ENCODE peak calls at places on chromosomes 13 and 19, in eight cellular contexts. K, G, F, T, N, R, C and W are unnamed samples.
A peak's percentile ranks its signal among the peaks of the same experiment; 100 is the strongest.

GRCh38 chr13:33743438-33744368 is 74.2 kb upstream of the RFC3 start:
- DNase-seq in K (no peak), G (no peak), F (no peak), T (peak; percentile 72), N (no peak), R (no peak), C (no peak), W (no peak)

GRCh38 chr19:18300930-18301717 is 19.7 kb upstream of the JUND start:
- DNase-seq in K (peak; percentile 69), G (peak; percentile 83), F (peak; percentile 94), T (no peak), N (peak; percentile 58), R (peak; percentile 79), C (no peak), W (no peak)

GRCh38 chr13:40292108-40292507 is 374.3 kb downstream of the FOXO1 start:
- DNase-seq in K (no peak), G (no peak), F (no peak), T (no peak), N (no peak), R (no peak), C (no peak), W (peak; percentile 14)

GRCh38 chr13:36135876-36136275 is 4.7 kb upstream of the DCLK1 start:
- DNase-seq in K (no peak), G (no peak), F (no peak), T (no peak), N (no peak), R (no peak), C (no peak), W (no peak)

GRCh38 chr13:108961542-108962125 is 332.2 kb downstream of the MYO16 start:
- DNase-seq in K (no peak), G (no peak), F (no peak), T (peak; percentile 83), N (no peak), R (no peak), C (no peak), W (no peak)

GRCh38 chr13:59319276-59319675 is 844.5 kb downstream of the DIAPH3 start:
- DNase-seq in K (no peak), G (no peak), F (no peak), T (no peak), N (no peak), R (no peak), C (no peak), W (no peak)

GRCh38 chr19:18932216-18932841 is 8.7 kb downstream of the HOMER3 start:
- DNase-seq in K (peak; percentile 61), G (peak; percentile 76), F (peak; percentile 89), T (peak; percentile 49), N (peak; percentile 67), R (peak; percentile 90), C (no peak), W (no peak)

GRCh38 chr13:98509271-98510155 is 67.4 kb downstream of the STK24 start:
- DNase-seq in K (peak; percentile 83), G (no peak), F (no peak), T (peak; percentile 92), N (no peak), R (peak; percentile 76), C (peak; percentile 26), W (no peak)

GRCh38 chr13:50127726-50128291 is 112.6 kb downstream of the KCNRG start:
- DNase-seq in K (no peak), G (no peak), F (no peak), T (no peak), N (no peak), R (no peak), C (no peak), W (no peak)

GRCh38 chr19:39150235-39150634 is 24.6 kb downstream of the PAK4 start:
- DNase-seq in K (no peak), G (no peak), F (no peak), T (no peak), N (no peak), R (no peak), C (no peak), W (no peak)

GRCh38 chr19:35345671-35346111 is 2.0 kb upstream of the FFAR1 start:
- DNase-seq in K (no peak), G (no peak), F (no peak), T (no peak), N (no peak), R (no peak), C (no peak), W (peak; percentile 90)

GRCh38 chr19:35347930-35348298 is 212 bp downstream of the FFAR1 start:
- DNase-seq in K (no peak), G (no peak), F (no peak), T (no peak), N (no peak), R (no peak), C (no peak), W (peak; percentile 19)

GRCh38 chr19:35348909-35349611 is 1.4 kb downstream of the FFAR1 start:
- DNase-seq in K (no peak), G (no peak), F (peak; percentile 52), T (no peak), N (no peak), R (no peak), C (no peak), W (peak; percentile 72)

GRCh38 chr19:35346193-35347052 is 1.3 kb upstream of the FFAR1 start:
- DNase-seq in K (no peak), G (no peak), F (peak; percentile 46), T (no peak), N (no peak), R (peak; percentile 63), C (no peak), W (peak; percentile 89)

GRCh38 chr19:35347171-35347929 is at the start of gene FFAR1:
- DNase-seq in K (no peak), G (no peak), F (peak; percentile 62), T (peak; percentile 80), N (no peak), R (peak; percentile 40), C (no peak), W (peak; percentile 89)
- TF ChIP-seq POLR2A in K (no peak), G (no peak), F (no peak), T (no peak), N (no peak), R (no peak), C (no peak), W (no peak)

DNA sequence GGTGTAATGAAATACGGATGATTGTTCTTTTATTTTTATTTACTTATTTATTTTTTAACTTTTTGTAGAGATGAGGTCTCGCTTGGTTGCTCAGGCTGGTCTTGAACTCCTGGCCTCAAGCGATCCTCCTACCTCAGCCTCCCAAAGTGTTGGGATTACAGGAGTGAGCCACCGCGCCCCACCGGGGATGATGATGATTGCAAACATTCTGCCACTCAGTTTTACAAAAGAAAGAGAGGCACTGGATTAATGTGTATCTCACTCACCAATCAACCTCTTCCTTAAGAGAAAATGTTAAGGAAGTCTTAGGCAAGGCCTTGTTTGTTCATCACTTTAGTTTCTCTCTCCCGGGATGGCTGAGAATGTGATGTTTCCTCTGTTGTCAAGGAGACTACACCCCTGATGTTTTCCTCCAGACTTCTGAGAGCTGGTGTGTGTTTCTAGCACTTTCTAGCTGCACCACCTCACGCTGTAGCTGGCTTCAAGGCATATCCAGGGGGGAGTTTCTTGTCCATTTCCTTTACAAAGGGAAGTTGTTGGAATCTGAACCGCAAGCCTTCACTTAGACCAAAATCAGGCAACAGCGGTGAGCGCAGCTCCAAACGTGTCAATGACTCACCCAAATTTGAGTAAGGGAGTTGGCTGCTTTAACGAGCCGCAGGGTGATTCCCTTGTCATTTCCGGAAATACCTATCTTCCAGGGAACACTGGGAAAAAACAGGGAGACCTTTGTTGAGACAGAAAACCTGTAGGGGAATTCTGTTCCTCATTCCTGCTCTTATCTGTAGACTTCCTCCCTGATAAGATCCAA is 2.3 kb downstream of the LDLR start:
- DNase-seq in K (peak; percentile 81), G (peak; percentile 71), F (peak; percentile 80), T (peak; percentile 84), N (peak; percentile 30), R (peak; percentile 79), C (no peak), W (peak; percentile 93)
- TF ChIP-seq POLR2A in K (no peak), G (peak; percentile 45), F (peak; percentile 68), T (no peak), N (no peak), R (peak; percentile 68), C (peak; percentile 39), W (no peak)

DNA sequence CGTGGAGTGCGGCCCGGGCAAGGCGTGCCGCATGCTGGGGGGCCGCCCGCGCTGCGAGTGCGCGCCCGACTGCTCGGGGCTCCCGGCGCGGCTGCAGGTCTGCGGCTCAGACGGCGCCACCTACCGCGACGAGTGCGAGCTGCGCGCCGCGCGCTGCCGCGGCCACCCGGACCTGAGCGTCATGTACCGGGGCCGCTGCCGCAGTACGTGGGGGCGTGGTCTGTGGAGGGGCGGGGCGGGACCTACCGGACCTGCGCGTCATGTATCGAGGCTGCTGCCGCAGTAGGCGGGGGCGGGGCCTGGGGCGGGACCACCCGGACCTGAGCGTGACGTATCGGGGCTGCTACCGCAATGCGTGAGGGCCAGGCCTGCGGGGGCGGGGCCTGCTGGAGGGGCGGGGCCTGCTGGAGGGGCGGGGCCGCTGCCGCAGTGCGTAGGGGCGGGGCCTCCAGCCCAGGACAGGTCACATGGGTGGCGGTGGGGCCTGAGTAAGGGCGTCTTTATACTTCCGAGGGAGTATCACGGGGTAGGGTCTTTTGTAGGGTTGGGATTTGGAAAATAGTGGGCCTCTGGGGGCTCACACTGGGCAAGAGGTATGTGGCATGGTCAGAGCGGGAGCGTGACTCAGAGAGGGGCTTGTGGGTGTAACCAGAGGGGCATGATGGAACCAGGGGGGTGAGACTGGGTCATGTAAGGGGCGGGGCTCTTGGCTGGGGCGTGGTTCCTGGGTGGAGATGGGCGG is 4.3 kb downstream of the FSTL3 start:
- DNase-seq in K (peak; percentile 100), G (peak; percentile 99), F (peak; percentile 100), T (peak; percentile 95), N (peak; percentile 100), R (peak; percentile 100), C (peak; percentile 97), W (peak; percentile 100)
- TF ChIP-seq POLR2A in K (no peak), G (peak; percentile 95), F (peak; percentile 99), T (peak; percentile 56), N (peak; percentile 95), R (peak; percentile 57), C (peak; percentile 92), W (peak; percentile 70)

GRCh38 chr13:94776956-94777355 is 64.6 kb upstream of the SOX21 start:
- DNase-seq in K (no peak), G (no peak), F (no peak), T (no peak), N (no peak), R (no peak), C (no peak), W (no peak)

GRCh38 chr13:94780421-94780820 is 68.1 kb upstream of the SOX21 start:
- DNase-seq in K (no peak), G (no peak), F (no peak), T (no peak), N (no peak), R (no peak), C (no peak), W (no peak)

GRCh38 chr13:94778986-94779385 is 66.6 kb upstream of the SOX21 start:
- DNase-seq in K (no peak), G (no peak), F (no peak), T (no peak), N (no peak), R (no peak), C (no peak), W (no peak)

GRCh38 chr13:94778585-94778984 is 66.2 kb upstream of the SOX21 start:
- DNase-seq in K (no peak), G (no peak), F (no peak), T (no peak), N (no peak), R (no peak), C (no peak), W (no peak)

DNA sequence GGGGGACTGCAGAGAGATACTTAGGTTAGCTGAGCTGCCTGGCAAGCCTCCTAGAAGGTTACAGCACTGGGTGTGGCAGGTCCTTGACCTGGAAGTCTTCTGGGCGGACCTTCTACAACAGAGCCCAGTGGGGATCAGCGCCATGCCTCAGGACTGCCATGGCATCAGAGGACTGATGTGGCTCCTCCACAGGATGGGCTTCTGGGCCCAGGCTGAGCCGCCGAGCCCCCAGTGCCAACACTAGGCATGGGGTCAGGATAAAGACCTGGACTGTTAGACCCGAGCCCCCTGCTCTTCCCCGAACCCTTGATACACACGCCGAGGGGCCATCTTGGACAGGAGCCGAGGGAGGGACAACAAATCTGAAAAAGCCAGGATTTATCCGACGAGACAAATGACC is 64.0 kb upstream of the SOX21 start:
- DNase-seq in K (no peak), G (no peak), F (no peak), T (no peak), N (no peak), R (no peak), C (no peak), W (no peak)
- TF ChIP-seq POLR2A in K (no peak), G (no peak), F (no peak), T (no peak), N (no peak), R (no peak), C (no peak), W (no peak)